ENCODE peak calls at places on chromosomes 13 and 19, in six cellular contexts. I is H4; M is stimulated activated naive CD8-positive, alpha-beta T cell treated with anti-CD3 and anti-CD28 coated beads, Interleukin-15, amount 100 ng/mL, for 72 hours; E is NCI-H1105; N is activated CD4-positive, alpha-beta T cell treated with anti-CD3 and anti-CD28 coated beads, Interleukin-2, amount 50 U/mL, for 1 hour; C is RWPE1. Q is an unnamed sample.

GRCh38 chr13:50130686-50131051 is 115.4 kb downstream of the KCNRG start:
- DNase-seq in I (no peak), M (no peak), E (no peak), N (no peak), C (no peak), Q (peak; percentile 24)

GRCh38 chr19:47445937-47446402 is 25.7 kb downstream of the SLC8A2 start:
- DNase-seq in I (peak; percentile 67), M (no peak), E (peak; percentile 26), N (peak; percentile 64), C (no peak), Q (peak; percentile 47)

GRCh38 chr13:105925496-105925895 is 610.0 kb downstream of the EFNB2 start:
- DNase-seq in I (no peak), M (no peak), E (no peak), N (no peak), C (peak; percentile 77), Q (no peak)

GRCh38 chr19:6459356-6460098 is at the start of gene SLC25A23:
- DNase-seq in I (peak; percentile 53), M (peak; percentile 56), E (peak; percentile 30), N (peak; percentile 51), C (peak; percentile 85), Q (peak; percentile 6)

GRCh38 chr13:21767032-21767431 is 96.2 kb downstream of the FGF9 start:
- DNase-seq in I (no peak), M (no peak), E (no peak), N (no peak), C (no peak), Q (no peak)

GRCh38 chr13:24284876-24285275 is 24.5 kb upstream of the C1QTNF9 start:
- DNase-seq in I (no peak), M (no peak), E (no peak), N (no peak), C (no peak), Q (no peak)

GRCh38 chr13:78102121-78102677 is 183.6 kb upstream of the EDNRB start:
- DNase-seq in I (peak; percentile 3), M (no peak), E (no peak), N (no peak), C (no peak), Q (no peak)

GRCh38 chr13:91719033-91719432 is 320.6 kb downstream of the GPC5 start:
- DNase-seq in I (peak; percentile 14), M (no peak), E (no peak), N (no peak), C (no peak), Q (no peak)

GRCh38 chr13:32791545-32792172 is 205.4 kb downstream of the PDS5B start:
- DNase-seq in I (no peak), M (peak; percentile 73), E (no peak), N (no peak), C (no peak), Q (no peak)

GRCh38 chr13:80047406-80047805 is 293.5 kb downstream of the SPRY2 start:
- DNase-seq in I (peak; percentile 66), M (no peak), E (no peak), N (no peak), C (no peak), Q (no peak)

GRCh38 chr13:41405367-41405766 is 52.0 kb upstream of the RGCC start:
- DNase-seq in I (no peak), M (no peak), E (no peak), N (no peak), C (no peak), Q (no peak)

GRCh38 chr19:1350861-1351260 is 32.8 kb upstream of the NDUFS7 start:
- DNase-seq in I (no peak), M (no peak), E (no peak), N (no peak), C (no peak), Q (no peak)

GRCh38 chr13:67224148-67224846 is 5.8 kb downstream of the PCDH9 start:
- DNase-seq in I (peak; percentile 80), M (peak; percentile 48), E (peak; percentile 63), N (peak; percentile 40), C (peak; percentile 62), Q (peak; percentile 60)

GRCh38 chr19:10288662-10289166 is 1.0 kb upstream of the ICAM5 start:
- DNase-seq in I (no peak), M (peak; percentile 54), E (peak; percentile 14), N (no peak), C (peak; percentile 94), Q (no peak)

GRCh38 chr13:108176685-108177274 is 38.6 kb downstream of the LIG4 start:
- DNase-seq in I (no peak), M (peak; percentile 34), E (no peak), N (peak; percentile 65), C (peak; percentile 39), Q (no peak)

GRCh38 chr19:15418112-15418587 is 638 bp downstream of the AKAP8L start:
- DNase-seq in I (no peak), M (no peak), E (peak; percentile 35), N (no peak), C (peak; percentile 43), Q (no peak)

GRCh38 chr19:13102666-13103584 is at the start of gene LYL1:
- DNase-seq in I (no peak), M (peak; percentile 34), E (no peak), N (no peak), C (no peak), Q (no peak)

GRCh38 chr13:50149932-50150331 is 134.7 kb downstream of the KCNRG start:
- DNase-seq in I (no peak), M (no peak), E (peak; percentile 6), N (no peak), C (no peak), Q (no peak)

GRCh38 chr13:48818495-48818961 is 157.2 kb upstream of the FNDC3A start:
- DNase-seq in I (peak; percentile 77), M (no peak), E (no peak), N (no peak), C (peak; percentile 51), Q (no peak)

GRCh38 chr13:75366380-75367280 is 115.3 kb downstream of the TBC1D4 start:
- DNase-seq in I (no peak), M (no peak), E (no peak), N (no peak), C (no peak), Q (no peak)

GRCh38 chr19:15251749-15252397 is 19.6 kb upstream of the EPHX3 start:
- DNase-seq in I (peak; percentile 92), M (no peak), E (no peak), N (no peak), C (peak; percentile 78), Q (no peak)

GRCh38 chr13:24142453-24142852 is 18.1 kb upstream of the SPATA13 start:
- DNase-seq in I (no peak), M (no peak), E (no peak), N (no peak), C (no peak), Q (no peak)

GRCh38 chr13:33057019-33057785 is 41.0 kb downstream of the KL start:
- DNase-seq in I (peak; percentile 8), M (no peak), E (no peak), N (no peak), C (no peak), Q (no peak)

GRCh38 chr13:110397445-110397844 is 90.4 kb downstream of the COL4A2 start:
- DNase-seq in I (peak; percentile 48), M (no peak), E (no peak), N (no peak), C (no peak), Q (no peak)

GRCh38 chr19:1705367-1705766 is 47.9 kb upstream of the ONECUT3 start:
- DNase-seq in I (no peak), M (no peak), E (no peak), N (no peak), C (no peak), Q (no peak)

GRCh38 chr13:107678075-107678689 is 537.2 kb downstream of the LIG4 start:
- DNase-seq in I (no peak), M (no peak), E (no peak), N (no peak), C (no peak), Q (peak; percentile 65)

GRCh38 chr13:93307651-93308050 is 81.0 kb downstream of the GPC6 start:
- DNase-seq in I (no peak), M (no peak), E (no peak), N (no peak), C (no peak), Q (no peak)

GRCh38 chr19:18590273-18591272 is 2.0 kb downstream of the REX1BD start:
- DNase-seq in I (no peak), M (no peak), E (peak; percentile 97), N (no peak), C (peak; percentile 59), Q (peak; percentile 96)

Q was measured in DMS153.